ENCODE peak calls at places on chromosomes 6 and 20, in four cellular contexts. F is A549, M is NB4, S is HepG2. K is an unnamed sample.

GRCh38 chr6:81075974-81076373 is 676.5 kb downstream of the TENT5A start:
- DNase-seq in S (peak; percentile 9), F (no peak), M (peak; percentile 37), K (no peak)

GRCh38 chr20:61779176-61779965 is 286.3 kb downstream of the TAF4 start:
- DNase-seq in F (no peak), M (no peak), S (no peak), K (no peak)

GRCh38 chr6:112833546-112834215 is 486.6 kb downstream of the RFPL4B start:
- DNase-seq in M (no peak), S (no peak), F (no peak), K (no peak)

GRCh38 chr6:107080036-107080435 is 35.3 kb downstream of the BEND3 start:
- DNase-seq in F (no peak), S (peak; percentile 17), M (peak; percentile 43), K (no peak)

GRCh38 chr20:44731657-44732056 is 14.0 kb upstream of the KCNK15 start:
- DNase-seq in M (no peak), S (no peak), F (no peak), K (no peak)

GRCh38 chr6:24662206-24662605 is 4.5 kb downstream of the TDP2 start:
- DNase-seq in M (no peak), S (no peak), F (no peak), K (no peak)

GRCh38 chr6:15507746-15508145 is 155.1 kb downstream of the DTNBP1 start:
- DNase-seq in M (no peak), F (no peak), S (no peak), K (no peak)

GRCh38 chr6:122995930-122996796 is at the start of gene CLVS2:
- DNase-seq in F (peak; percentile 3), S (no peak), M (no peak), K (no peak)

GRCh38 chr20:58069796-58070663 is 158.4 kb downstream of the ANKRD60 start:
- DNase-seq in S (no peak), F (no peak), M (no peak), K (no peak)

GRCh38 chr20:43538855-43539700 is 19.7 kb upstream of the SGK2 start:
- DNase-seq in S (no peak), F (no peak), M (no peak), K (no peak)

GRCh38 chr6:52503853-52504777 is 72.7 kb downstream of the TRAM2 start:
- DNase-seq in M (no peak), S (no peak), F (peak; percentile 89), K (no peak)

GRCh38 chr20:63772781-63773520 is 33.4 kb downstream of the SLC2A4RG start:
- DNase-seq in S (no peak), F (no peak), M (peak; percentile 86), K (no peak)

GRCh38 chr6:87575423-87575822 is 14.4 kb downstream of the RARS2 start:
- DNase-seq in S (no peak), M (no peak), F (no peak), K (no peak)

GRCh38 chr6:33576668-33577067 is 3.4 kb downstream of the BAK1 start:
- DNase-seq in F (no peak), S (no peak), M (no peak), K (no peak)

GRCh38 chr6:157514659-157515496 is 133.9 kb downstream of the ZDHHC14 start:
- DNase-seq in M (peak; percentile 91), F (peak; percentile 55), S (peak; percentile 75), K (no peak)

GRCh38 chr6:14734416-14735340 is 511.2 kb upstream of the JARID2 start:
- DNase-seq in M (peak; percentile 62), F (no peak), S (no peak), K (peak; percentile 88)

GRCh38 chr6:41164551-41164950 is 1.6 kb upstream of the TREM2 start:
- DNase-seq in M (no peak), F (no peak), S (no peak), K (no peak)

GRCh38 chr20:47775039-47775438 is 10.2 kb downstream of the SULF2 start:
- DNase-seq in M (no peak), F (no peak), S (no peak), K (no peak)

GRCh38 chr20:31936430-31936829 is 15.4 kb downstream of the PDRG1 start:
- DNase-seq in S (no peak), F (no peak), M (no peak), K (no peak)

GRCh38 chr6:149190228-149190831 is 127.2 kb upstream of the TAB2 start:
- DNase-seq in S (peak; percentile 48), M (peak; percentile 38), F (no peak), K (no peak)

DNA sequence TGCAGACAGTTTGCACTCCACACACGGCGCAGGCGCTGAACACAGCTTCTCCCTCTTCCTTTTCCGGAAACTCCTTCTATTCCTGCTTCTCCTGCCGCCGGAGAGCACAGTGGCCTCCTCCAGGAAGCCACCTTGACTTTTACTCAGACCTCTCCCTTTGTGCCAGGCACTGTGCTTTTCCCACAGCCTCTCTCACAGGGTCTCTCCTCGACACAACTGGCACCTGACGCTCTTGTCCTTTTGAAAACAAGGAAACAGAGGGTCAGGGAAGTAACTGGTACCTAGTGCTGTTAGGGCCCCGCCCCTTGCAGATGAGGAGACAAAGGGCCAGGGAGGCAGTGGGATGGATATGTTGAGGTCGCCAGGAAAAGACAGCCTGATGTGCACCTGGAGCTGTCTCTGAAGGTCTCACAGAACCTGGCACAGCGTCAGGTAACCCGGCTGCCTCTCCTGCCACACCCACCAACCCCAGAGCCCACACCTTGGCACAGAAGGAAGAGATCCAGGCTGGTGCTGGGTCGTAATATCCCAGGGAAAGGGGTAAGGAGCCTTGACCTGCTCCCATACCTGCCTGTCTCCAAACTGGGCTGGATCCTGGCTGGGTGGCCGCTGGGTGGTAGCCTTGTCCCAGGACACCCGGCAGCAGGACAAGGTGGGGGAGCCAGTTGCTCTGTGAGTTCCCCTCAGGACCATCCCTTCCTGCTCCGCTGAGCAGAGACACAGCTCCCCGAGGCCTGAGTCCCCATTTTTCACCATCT is 59.0 kb downstream of the UBE2V1 start:
- DNase-seq in M (no peak), F (no peak), S (no peak), K (no peak)
- TF ChIP-seq MYC in M (no peak), F (no peak), S (no peak), K (no peak)

GRCh38 chr6:154942770-154943169 is 52.3 kb upstream of the TIAM2 start:
- DNase-seq in M (no peak), F (no peak), S (no peak), K (no peak)

GRCh38 chr6:154950979-154951378 is 44.1 kb upstream of the TIAM2 start:
- DNase-seq in F (no peak), S (no peak), M (no peak), K (no peak)

GRCh38 chr6:154945271-154945890 is 49.7 kb upstream of the TIAM2 start:
- DNase-seq in S (no peak), F (no peak), M (no peak), K (no peak)
- TF ChIP-seq MYC in S (no peak), F (no peak), M (no peak), K (no peak)

GRCh38 chr6:138988469-138988834 is 399 bp upstream of the REPS1 start:
- DNase-seq in M (no peak), S (peak; percentile 45), F (no peak), K (no peak)

GRCh38 chr6:138987643-138988468 is at the start of gene REPS1:
- DNase-seq in M (peak; percentile 95), S (peak; percentile 87), F (peak; percentile 69), K (peak; percentile 40)

GRCh38 chr6:138987299-138987642 is 782 bp downstream of the REPS1 start:
- DNase-seq in F (no peak), M (no peak), S (no peak), K (no peak)

GRCh38 chr6:138991206-138991605 is 3.2 kb upstream of the REPS1 start:
- DNase-seq in F (no peak), M (no peak), S (no peak), K (no peak)

GRCh38 chr6:138989098-138989983 is 1.3 kb upstream of the REPS1 start:
- DNase-seq in M (no peak), S (peak; percentile 54), F (no peak), K (no peak)
- TF ChIP-seq MYC in M (no peak), S (no peak), F (no peak), K (no peak)

DNA sequence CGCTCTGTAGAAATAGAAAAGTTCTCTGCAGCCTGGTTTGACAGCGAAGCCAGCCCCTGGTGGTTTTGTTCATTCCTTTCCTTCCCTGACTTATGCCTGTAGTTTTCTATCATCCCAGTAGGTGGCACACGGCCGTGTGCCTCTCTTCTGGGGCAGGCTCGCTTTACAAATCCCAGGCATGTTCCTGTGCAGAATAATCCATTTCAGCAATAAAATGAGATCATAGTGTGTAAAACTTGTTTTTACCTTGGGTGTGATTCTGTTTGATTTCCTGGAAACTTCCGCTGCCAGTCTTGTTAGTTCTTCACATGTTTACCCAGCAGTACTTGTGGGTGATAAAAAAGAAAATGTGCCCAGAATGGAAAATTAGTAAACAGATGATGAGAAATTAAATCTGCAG is 7.4 kb upstream of the INSM1 start:
- DNase-seq in S (peak; percentile 67), M (peak; percentile 70), F (peak; percentile 75), K (no peak)
- TF ChIP-seq MYC in S (no peak), M (no peak), F (no peak), K (no peak)

GRCh38 chr20:37327748-37328147 is 18.2 kb upstream of the SRC start:
- DNase-seq in M (no peak), F (no peak), S (no peak), K (no peak)
- TF ChIP-seq MYC in M (no peak), F (no peak), S (no peak), K (no peak)

GRCh38 chr20:38270869-38271608 is 10.5 kb upstream of the KIAA1755 start:
- DNase-seq in M (peak; percentile 24), S (no peak), F (peak; percentile 30), K (no peak)
- TF ChIP-seq MYC in M (no peak), S (no peak), F (no peak), K (no peak)

K was measured in GM12878.